ENCODE peak calls at places on chromosome 10, in ten cellular contexts. One of them, this sample, is unnamed.

GRCh38 chr10:69352569-69353264 is 64.0 kb downstream of the TACR2 start:
- DNase-seq in spleen: no peak
- DNase-seq in H1: no peak
- DNase-seq in breast epithelium: no peak
- DNase-seq in HepG2: no peak
- DNase-seq in GM23338: no peak
- DNase-seq in upper lobe of left lung: no peak
- DNase-seq in stomach: no peak
- DNase-seq in sigmoid colon: no peak
- DNase-seq in HL-60: no peak
- DNase-seq in this sample: no peak

GRCh38 chr10:132942101-132942739 is at the start of gene CFAP46:
- DNase-seq in GM23338: peak
- DNase-seq in spleen: peak
- DNase-seq in stomach: peak
- DNase-seq in upper lobe of left lung: peak
- DNase-seq in breast epithelium: peak
- DNase-seq in HL-60: no peak
- DNase-seq in HepG2: no peak
- DNase-seq in sigmoid colon: no peak
- DNase-seq in H1: no peak
- DNase-seq in this sample: no peak

GRCh38 chr10:7687228-7687907 is 15.7 kb upstream of the ITIH2 start:
- DNase-seq in upper lobe of left lung: peak
- DNase-seq in stomach: peak
- DNase-seq in sigmoid colon: peak
- DNase-seq in spleen: peak
- DNase-seq in HL-60: peak
- DNase-seq in breast epithelium: peak
- DNase-seq in GM23338: peak
- DNase-seq in HepG2: peak
- DNase-seq in H1: peak
- DNase-seq in this sample: peak

GRCh38 chr10:26357203-26357602 is 80.9 kb upstream of the APBB1IP start:
- DNase-seq in HL-60: no peak
- DNase-seq in upper lobe of left lung: no peak
- DNase-seq in spleen: no peak
- DNase-seq in H1: no peak
- DNase-seq in stomach: no peak
- DNase-seq in sigmoid colon: no peak
- DNase-seq in GM23338: no peak
- DNase-seq in HepG2: no peak
- DNase-seq in breast epithelium: no peak
- DNase-seq in this sample: no peak

GRCh38 chr10:27998954-27999275 is at the start of gene ODAD2:
- DNase-seq in upper lobe of left lung: no peak
- DNase-seq in breast epithelium: no peak
- DNase-seq in spleen: no peak
- DNase-seq in stomach: no peak
- DNase-seq in sigmoid colon: no peak
- DNase-seq in GM23338: peak
- DNase-seq in HepG2: no peak
- DNase-seq in H1: no peak
- DNase-seq in HL-60: no peak
- DNase-seq in this sample: no peak

GRCh38 chr10:16891375-16892313 is 74.4 kb upstream of the RSU1 start:
- DNase-seq in upper lobe of left lung: peak
- DNase-seq in sigmoid colon: peak
- DNase-seq in HepG2: peak
- DNase-seq in spleen: peak
- DNase-seq in HL-60: no peak
- DNase-seq in GM23338: peak
- DNase-seq in breast epithelium: peak
- DNase-seq in H1: peak
- DNase-seq in stomach: peak
- DNase-seq in this sample: no peak

GRCh38 chr10:47039558-47039905 is 128.3 kb downstream of the PTPN20 start:
- DNase-seq in H1: no peak
- DNase-seq in breast epithelium: no peak
- DNase-seq in sigmoid colon: peak
- DNase-seq in upper lobe of left lung: no peak
- DNase-seq in spleen: no peak
- DNase-seq in GM23338: no peak
- DNase-seq in HepG2: no peak
- DNase-seq in HL-60: no peak
- DNase-seq in stomach: no peak
- DNase-seq in this sample: no peak

GRCh38 chr10:90598513-90598912 is 259.3 kb downstream of the HTR7 start:
- DNase-seq in sigmoid colon: no peak
- DNase-seq in stomach: no peak
- DNase-seq in H1: no peak
- DNase-seq in upper lobe of left lung: no peak
- DNase-seq in GM23338: peak
- DNase-seq in HL-60: no peak
- DNase-seq in breast epithelium: no peak
- DNase-seq in HepG2: no peak
- DNase-seq in spleen: no peak
- DNase-seq in this sample: no peak

GRCh38 chr10:65358565-65358964 is 1567.3 kb upstream of the LRRTM3 start:
- DNase-seq in GM23338: peak
- DNase-seq in H1: no peak
- DNase-seq in spleen: no peak
- DNase-seq in HepG2: peak
- DNase-seq in HL-60: no peak
- DNase-seq in sigmoid colon: no peak
- DNase-seq in stomach: no peak
- DNase-seq in breast epithelium: no peak
- DNase-seq in upper lobe of left lung: no peak
- DNase-seq in this sample: peak

GRCh38 chr10:33117816-33118215 is 159.8 kb upstream of the ITGB1 start:
- DNase-seq in spleen: peak
- DNase-seq in breast epithelium: no peak
- DNase-seq in sigmoid colon: no peak
- DNase-seq in stomach: no peak
- DNase-seq in HL-60: no peak
- DNase-seq in upper lobe of left lung: peak
- DNase-seq in HepG2: no peak
- DNase-seq in H1: no peak
- DNase-seq in GM23338: no peak
- DNase-seq in this sample: no peak

GRCh38 chr10:128078136-128078969 is 47.9 kb downstream of the MKI67 start:
- DNase-seq in HL-60: no peak
- DNase-seq in H1: peak
- DNase-seq in GM23338: peak
- DNase-seq in breast epithelium: no peak
- DNase-seq in HepG2: peak
- DNase-seq in spleen: peak
- DNase-seq in sigmoid colon: peak
- DNase-seq in upper lobe of left lung: peak
- DNase-seq in stomach: no peak
- DNase-seq in this sample: no peak

GRCh38 chr10:102605712-102606111 is 38.6 kb upstream of the TRIM8 start:
- DNase-seq in HL-60: no peak
- DNase-seq in sigmoid colon: peak
- DNase-seq in H1: no peak
- DNase-seq in spleen: no peak
- DNase-seq in stomach: no peak
- DNase-seq in upper lobe of left lung: no peak
- DNase-seq in GM23338: no peak
- DNase-seq in HepG2: no peak
- DNase-seq in breast epithelium: no peak
- DNase-seq in this sample: no peak

GRCh38 chr10:73480158-73480557 is 15.7 kb downstream of the PPP3CB start:
- DNase-seq in stomach: no peak
- DNase-seq in H1: no peak
- DNase-seq in breast epithelium: no peak
- DNase-seq in upper lobe of left lung: no peak
- DNase-seq in HepG2: no peak
- DNase-seq in GM23338: no peak
- DNase-seq in HL-60: no peak
- DNase-seq in spleen: no peak
- DNase-seq in sigmoid colon: no peak
- DNase-seq in this sample: no peak

GRCh38 chr10:89738551-89739209 is 37.3 kb downstream of the KIF20B start:
- DNase-seq in GM23338: no peak
- DNase-seq in upper lobe of left lung: no peak
- DNase-seq in stomach: no peak
- DNase-seq in spleen: no peak
- DNase-seq in H1: no peak
- DNase-seq in breast epithelium: no peak
- DNase-seq in HepG2: no peak
- DNase-seq in HL-60: no peak
- DNase-seq in sigmoid colon: no peak
- DNase-seq in this sample: no peak

DNA sequence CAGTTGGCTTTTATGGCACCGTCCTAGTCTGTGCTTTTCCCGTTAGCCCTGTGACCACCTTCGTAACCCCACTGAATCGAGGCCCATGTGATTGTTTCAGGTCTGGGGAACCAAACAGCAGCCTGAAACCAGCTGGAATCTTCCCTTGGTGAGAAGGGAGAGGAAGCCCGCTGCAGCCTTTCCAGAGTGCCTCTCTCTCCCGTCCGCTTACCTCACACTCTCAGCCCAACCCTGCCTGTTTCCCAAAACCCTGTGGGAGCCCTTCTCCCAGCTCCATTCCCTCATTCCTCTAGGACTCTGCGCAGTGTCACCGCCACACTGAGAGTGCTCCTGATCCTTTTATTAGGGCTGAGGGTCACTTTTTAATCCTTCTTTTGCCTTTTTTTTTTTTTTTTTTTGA is 139.6 kb downstream of the WDR37 start:
- DNase-seq in HepG2: no peak
- DNase-seq in H1: no peak
- DNase-seq in breast epithelium: no peak
- DNase-seq in upper lobe of left lung: no peak
- DNase-seq in sigmoid colon: peak
- DNase-seq in HL-60: no peak
- DNase-seq in spleen: peak
- DNase-seq in stomach: no peak
- DNase-seq in GM23338: peak
- DNase-seq in this sample: no peak
- H3K27ac ChIP-seq in HepG2: no peak
- H3K27ac ChIP-seq in H1: no peak
- H3K27ac ChIP-seq in breast epithelium: no peak
- H3K27ac ChIP-seq in upper lobe of left lung: no peak
- H3K27ac ChIP-seq in sigmoid colon: no peak
- H3K27ac ChIP-seq in HL-60: no peak
- H3K27ac ChIP-seq in spleen: no peak
- H3K27ac ChIP-seq in stomach: no peak
- H3K27ac ChIP-seq in GM23338: no peak
- H3K27ac ChIP-seq in this sample: no peak

DNA sequence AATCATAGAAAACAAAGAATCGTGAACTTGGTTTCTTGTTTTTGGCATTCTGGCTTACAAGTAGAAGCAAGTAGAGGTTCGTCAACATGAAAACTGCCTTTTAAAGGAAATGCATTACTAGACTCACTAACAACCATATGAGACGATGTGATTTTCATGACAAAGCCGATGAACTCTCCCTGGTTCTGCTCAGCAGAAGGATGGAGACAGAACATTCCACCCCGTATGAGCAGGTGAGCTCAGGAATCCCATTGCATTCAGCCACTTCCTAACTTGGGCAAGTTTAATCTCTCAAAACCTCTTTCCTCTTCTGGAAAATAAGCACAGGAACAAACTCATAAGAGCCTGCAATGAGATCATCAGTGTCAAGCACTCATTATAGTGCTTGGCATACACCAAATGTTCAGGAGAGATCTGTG is 57.4 kb upstream of the SVIL start:
- DNase-seq in sigmoid colon: no peak
- DNase-seq in stomach: no peak
- DNase-seq in HL-60: no peak
- DNase-seq in GM23338: peak
- DNase-seq in H1: no peak
- DNase-seq in breast epithelium: no peak
- DNase-seq in upper lobe of left lung: peak
- DNase-seq in HepG2: no peak
- DNase-seq in spleen: no peak
- DNase-seq in this sample: no peak
- TF ChIP-seq POLR2AphosphoS5 in sigmoid colon: peak
- TF ChIP-seq POLR2AphosphoS5 in stomach: no peak
- TF ChIP-seq POLR2AphosphoS5 in HL-60: no peak
- TF ChIP-seq POLR2AphosphoS5 in GM23338: no peak
- TF ChIP-seq POLR2AphosphoS5 in H1: no peak
- TF ChIP-seq POLR2AphosphoS5 in breast epithelium: no peak
- TF ChIP-seq POLR2AphosphoS5 in upper lobe of left lung: no peak
- TF ChIP-seq POLR2AphosphoS5 in HepG2: no peak
- TF ChIP-seq POLR2AphosphoS5 in spleen: no peak
- TF ChIP-seq POLR2AphosphoS5 in this sample: no peak

GRCh38 chr10:112972606-112973005 is 22.6 kb downstream of the TCF7L2 start:
- DNase-seq in breast epithelium: no peak
- DNase-seq in upper lobe of left lung: no peak
- DNase-seq in H1: no peak
- DNase-seq in stomach: no peak
- DNase-seq in HL-60: no peak
- DNase-seq in HepG2: no peak
- DNase-seq in spleen: no peak
- DNase-seq in GM23338: no peak
- DNase-seq in sigmoid colon: no peak
- DNase-seq in this sample: no peak

GRCh38 chr10:112967200-112967599 is 17.2 kb downstream of the TCF7L2 start:
- DNase-seq in HL-60: no peak
- DNase-seq in sigmoid colon: no peak
- DNase-seq in breast epithelium: no peak
- DNase-seq in HepG2: no peak
- DNase-seq in GM23338: no peak
- DNase-seq in stomach: no peak
- DNase-seq in upper lobe of left lung: no peak
- DNase-seq in H1: no peak
- DNase-seq in spleen: no peak
- DNase-seq in this sample: no peak

GRCh38 chr10:112969542-112969941 is 19.5 kb downstream of the TCF7L2 start:
- DNase-seq in breast epithelium: no peak
- DNase-seq in spleen: no peak
- DNase-seq in H1: no peak
- DNase-seq in GM23338: no peak
- DNase-seq in upper lobe of left lung: no peak
- DNase-seq in stomach: no peak
- DNase-seq in sigmoid colon: peak
- DNase-seq in HL-60: no peak
- DNase-seq in HepG2: peak
- DNase-seq in this sample: no peak

GRCh38 chr10:112969131-112969530 is 19.1 kb downstream of the TCF7L2 start:
- DNase-seq in HepG2: no peak
- DNase-seq in stomach: no peak
- DNase-seq in sigmoid colon: no peak
- DNase-seq in GM23338: no peak
- DNase-seq in spleen: no peak
- DNase-seq in H1: no peak
- DNase-seq in upper lobe of left lung: no peak
- DNase-seq in HL-60: no peak
- DNase-seq in breast epithelium: no peak
- DNase-seq in this sample: no peak

GRCh38 chr10:112970036-112970435 is 20.0 kb downstream of the TCF7L2 start:
- DNase-seq in HL-60: no peak
- DNase-seq in sigmoid colon: no peak
- DNase-seq in upper lobe of left lung: no peak
- DNase-seq in H1: no peak
- DNase-seq in GM23338: no peak
- DNase-seq in breast epithelium: no peak
- DNase-seq in spleen: no peak
- DNase-seq in stomach: no peak
- DNase-seq in HepG2: no peak
- DNase-seq in this sample: no peak
- H3K27ac ChIP-seq in HL-60: no peak
- H3K27ac ChIP-seq in sigmoid colon: no peak
- H3K27ac ChIP-seq in upper lobe of left lung: no peak
- H3K27ac ChIP-seq in H1: no peak
- H3K27ac ChIP-seq in GM23338: no peak
- H3K27ac ChIP-seq in breast epithelium: peak
- H3K27ac ChIP-seq in spleen: no peak
- H3K27ac ChIP-seq in stomach: no peak
- H3K27ac ChIP-seq in HepG2: no peak
- H3K27ac ChIP-seq in this sample: no peak

GRCh38 chr10:77165445-77166316 is 471.9 kb downstream of the KCNMA1 start:
- DNase-seq in GM23338: peak
- DNase-seq in HL-60: peak
- DNase-seq in upper lobe of left lung: peak
- DNase-seq in spleen: no peak
- DNase-seq in stomach: peak
- DNase-seq in sigmoid colon: peak
- DNase-seq in H1: peak
- DNase-seq in HepG2: peak
- DNase-seq in breast epithelium: peak
- DNase-seq in this sample: peak
- TF ChIP-seq POLR2AphosphoS5 in GM23338: no peak
- TF ChIP-seq POLR2AphosphoS5 in HL-60: no peak
- TF ChIP-seq POLR2AphosphoS5 in upper lobe of left lung: no peak
- TF ChIP-seq POLR2AphosphoS5 in spleen: no peak
- TF ChIP-seq POLR2AphosphoS5 in stomach: no peak
- TF ChIP-seq POLR2AphosphoS5 in sigmoid colon: no peak
- TF ChIP-seq POLR2AphosphoS5 in H1: no peak
- TF ChIP-seq POLR2AphosphoS5 in HepG2: no peak
- TF ChIP-seq POLR2AphosphoS5 in breast epithelium: no peak
- TF ChIP-seq POLR2AphosphoS5 in this sample: no peak